ENCODE peak calls at places on chromosomes 12 and 14, in four cellular contexts. W, P, V and F are unnamed samples.
A peak's percentile ranks its signal among the peaks of the same experiment; 100 is the strongest.

GRCh38 chr14:70955543-70956480 is 48.6 kb downstream of the PCNX1 start:
- DNase-seq in W (peak; percentile 22), V (no peak), P (peak; percentile 26), F (peak; percentile 29)

GRCh38 chr12:132723764-132724140 is 13.1 kb downstream of the PGAM5 start:
- DNase-seq in P (peak; percentile 44), W (no peak), V (no peak), F (no peak)

GRCh38 chr12:12733118-12733517 is 15.9 kb downstream of the CDKN1B start:
- DNase-seq in W (no peak), V (no peak), P (no peak), F (no peak)

GRCh38 chr14:104385189-104386135 is 194.1 kb upstream of the C14orf180 start:
- DNase-seq in W (no peak), V (no peak), P (no peak), F (no peak)

GRCh38 chr12:27277846-27278260 is 33.8 kb downstream of the STK38L start:
- DNase-seq in W (no peak), V (peak; percentile 73), P (peak; percentile 97), F (peak; percentile 60)

GRCh38 chr14:63292805-63293204 is 25.9 kb downstream of the GPHB5 start:
- DNase-seq in V (no peak), P (no peak), W (no peak), F (no peak)

GRCh38 chr12:90808568-90808967 is 146.4 kb downstream of the CCER1 start:
- DNase-seq in V (no peak), W (no peak), P (no peak), F (no peak)

GRCh38 chr12:10249690-10250455 is 37.2 kb downstream of the GABARAPL1 start:
- DNase-seq in V (no peak), W (no peak), P (no peak), F (no peak)

GRCh38 chr14:53979747-53980642 is 23.4 kb upstream of the BMP4 start:
- DNase-seq in W (no peak), P (peak; percentile 60), V (no peak), F (peak; percentile 97)

GRCh38 chr14:37369446-37369845 is 171.7 kb downstream of the MIPOL1 start:
- DNase-seq in P (no peak), W (no peak), V (no peak), F (peak; percentile 34)

GRCh38 chr14:27008187-27008586 is 410.4 kb upstream of the NOVA1 start:
- DNase-seq in P (no peak), W (no peak), V (no peak), F (no peak)

GRCh38 chr14:22113401-22113800 is 439.8 kb upstream of the OR4E1 start:
- DNase-seq in P (no peak), V (no peak), W (no peak), F (no peak)

GRCh38 chr14:61392297-61392696 is 70.9 kb downstream of the PRKCH start:
- DNase-seq in P (no peak), V (no peak), W (no peak), F (no peak)

GRCh38 chr14:74333909-74334308 is 14.4 kb upstream of the VRTN start:
- DNase-seq in P (peak; percentile 85), W (no peak), V (no peak), F (no peak)

GRCh38 chr14:61602733-61603077 is 92.6 kb upstream of the HIF1A start:
- DNase-seq in P (no peak), V (no peak), W (no peak), F (peak; percentile 79)

GRCh38 chr14:92531151-92531873 is 17.7 kb downstream of the RIN3 start:
- DNase-seq in W (no peak), P (no peak), V (no peak), F (no peak)

GRCh38 chr14:101927859-101928258 is 36.5 kb upstream of the DYNC1H1 start:
- DNase-seq in W (peak; percentile 89), V (no peak), P (peak; percentile 98), F (no peak)

DNA sequence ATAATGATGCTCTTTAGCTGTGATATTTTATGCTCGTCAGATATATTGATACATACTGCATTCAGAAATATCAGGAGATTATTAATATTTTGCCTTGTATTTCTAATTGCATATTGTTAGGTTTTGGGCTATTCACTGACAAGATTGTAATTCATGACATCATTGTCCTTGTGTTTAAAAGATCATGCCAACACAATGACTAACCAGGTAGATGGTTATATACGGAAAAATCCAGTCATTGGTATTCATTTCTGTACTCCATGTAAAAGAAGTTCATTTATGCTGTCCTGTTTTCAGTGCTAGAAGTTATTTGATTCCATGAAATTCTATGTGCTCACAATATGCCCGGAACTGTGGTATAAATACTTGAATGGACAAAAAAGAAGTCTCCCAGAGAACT is 107.5 kb downstream of the KITLG start:
- DNase-seq in W (no peak), V (no peak), P (peak; percentile 82), F (no peak)
- TF ChIP-seq USF2 in W (no peak), V (no peak), P (no peak), F (no peak)

DNA sequence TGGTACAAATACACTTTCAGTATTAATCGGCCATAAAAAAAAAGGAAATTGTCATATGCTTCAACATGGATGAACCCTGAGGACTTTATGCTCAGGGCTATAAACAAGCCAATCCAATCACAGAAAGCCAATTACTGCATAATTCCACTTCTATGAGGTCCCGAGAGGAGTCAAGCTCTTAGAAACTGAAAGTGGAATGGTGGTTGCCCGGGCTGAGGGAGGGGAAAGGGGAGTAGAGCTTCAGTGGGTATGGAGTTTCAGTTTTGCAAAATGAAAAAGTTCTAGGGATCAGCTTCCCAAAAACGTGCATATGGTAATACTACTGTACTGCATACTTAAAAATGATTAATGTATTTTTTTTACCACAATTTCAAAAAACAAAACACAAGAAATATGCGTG is 52.0 kb downstream of the RNF34 start:
- DNase-seq in P (no peak), W (no peak), V (no peak), F (no peak)
- TF ChIP-seq MXI1 in P (no peak), W (no peak), V (no peak), F (no peak)

DNA sequence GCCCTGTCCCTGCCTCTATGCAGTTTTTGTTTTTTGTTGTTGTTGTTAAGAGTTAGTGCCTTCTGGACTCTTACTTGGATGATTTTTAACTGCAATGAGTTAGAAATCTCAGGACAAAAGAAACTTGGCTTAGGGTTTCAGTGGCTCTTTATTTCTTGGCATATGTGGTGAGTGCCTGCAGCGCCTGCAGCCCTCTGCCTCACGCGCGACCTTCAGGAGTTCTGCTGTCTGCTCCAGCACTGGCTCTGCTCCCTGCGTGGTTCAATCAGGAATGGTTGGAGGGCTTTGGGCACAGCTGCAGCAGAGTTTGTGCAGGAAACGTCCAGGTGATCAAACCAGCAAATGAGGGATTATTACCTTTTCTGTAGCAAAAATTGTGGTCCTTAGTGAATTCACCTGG is 19.8 kb downstream of the PPM1H start:
- DNase-seq in P (no peak), V (no peak), W (no peak), F (no peak)
- TF ChIP-seq USF2 in P (no peak), V (no peak), W (no peak), F (no peak)

GRCh38 chr14:80776186-80776585 is 165.4 kb downstream of the CEP128 start:
- DNase-seq in W (no peak), V (no peak), P (no peak), F (no peak)

GRCh38 chr14:80776657-80777056 is 164.9 kb downstream of the CEP128 start:
- DNase-seq in P (no peak), V (no peak), W (no peak), F (no peak)

GRCh38 chr14:80787876-80788275 is 153.7 kb downstream of the CEP128 start:
- DNase-seq in V (no peak), P (no peak), W (no peak), F (no peak)

GRCh38 chr14:80784824-80785223 is 156.7 kb downstream of the CEP128 start:
- DNase-seq in P (peak; percentile 49), W (no peak), V (no peak), F (no peak)

GRCh38 chr14:80781968-80782367 is 159.6 kb downstream of the CEP128 start:
- DNase-seq in V (no peak), P (peak; percentile 47), W (no peak), F (no peak)
- TF ChIP-seq MXI1 in V (no peak), P (no peak), W (no peak), F (no peak)

DNA sequence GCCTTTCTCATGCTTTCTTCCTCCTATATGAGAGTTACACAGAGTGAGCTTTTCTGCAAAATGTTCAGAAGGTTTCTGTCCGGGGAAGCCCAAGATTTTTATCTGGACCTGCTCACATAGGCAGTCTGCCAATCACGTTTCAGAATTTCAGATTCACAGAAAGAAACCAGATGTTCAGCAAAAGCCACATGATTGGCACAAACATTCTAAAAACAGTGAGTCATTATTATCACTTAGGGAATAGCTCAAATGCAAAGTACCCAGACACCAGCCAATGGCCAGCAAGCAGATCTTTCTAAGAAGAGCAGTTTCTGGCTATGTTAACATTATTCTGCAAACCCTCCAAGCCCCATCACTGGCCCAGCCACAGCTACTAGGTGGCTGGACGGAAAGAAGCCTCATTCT is 1558.5 kb upstream of the TMEM132C start:
- DNase-seq in W (no peak), P (no peak), V (no peak), F (no peak)
- TF ChIP-seq USF2 in W (no peak), P (no peak), V (no peak), F (no peak)

DNA sequence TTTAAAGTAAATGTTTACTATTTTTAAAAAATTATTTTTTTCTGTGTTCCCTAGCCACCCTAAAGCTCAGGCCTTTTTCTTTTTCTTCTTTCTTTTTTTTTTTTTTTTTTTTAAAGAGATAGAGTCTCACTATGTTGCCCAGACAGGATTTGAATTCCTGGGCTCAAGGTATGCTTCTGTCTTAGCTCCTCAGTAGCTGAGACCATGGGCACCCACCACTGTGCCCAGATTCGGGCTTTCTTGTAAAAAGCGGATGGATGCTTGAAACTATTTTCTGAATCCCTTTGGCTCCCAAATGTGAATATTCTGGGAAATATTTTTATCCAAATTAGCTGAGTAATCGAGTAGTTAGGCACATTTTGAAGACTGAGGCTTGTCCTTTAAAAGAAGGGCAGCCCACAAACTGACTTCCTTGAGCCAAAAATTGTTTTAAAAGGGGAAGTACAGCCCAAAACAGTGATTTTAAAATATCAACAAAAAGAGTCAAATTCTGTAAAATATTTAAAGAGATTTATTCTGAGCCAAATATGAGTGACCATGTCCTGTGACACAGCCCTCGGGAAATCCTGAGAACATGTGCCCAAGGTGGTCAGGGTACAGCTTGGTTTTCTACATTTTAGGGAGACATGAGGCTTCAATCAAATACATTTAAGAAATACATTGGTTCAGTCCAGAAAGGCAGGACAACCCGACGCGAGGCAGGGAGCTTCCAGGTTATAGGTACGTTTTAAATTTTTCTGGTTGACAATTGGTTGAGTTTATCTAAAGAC is 28.8 kb upstream of the HIGD1C start:
- DNase-seq in P (no peak), W (peak; percentile 30), V (no peak), F (no peak)
- TF ChIP-seq MXI1 in P (no peak), W (no peak), V (no peak), F (no peak)

GRCh38 chr14:80664576-80664975 is 277.0 kb downstream of the CEP128 start:
- DNase-seq in W (no peak), V (no peak), P (peak; percentile 83), F (peak; percentile 13)
- TF ChIP-seq USF2 in W (no peak), V (no peak), P (no peak), F (no peak)

DNA sequence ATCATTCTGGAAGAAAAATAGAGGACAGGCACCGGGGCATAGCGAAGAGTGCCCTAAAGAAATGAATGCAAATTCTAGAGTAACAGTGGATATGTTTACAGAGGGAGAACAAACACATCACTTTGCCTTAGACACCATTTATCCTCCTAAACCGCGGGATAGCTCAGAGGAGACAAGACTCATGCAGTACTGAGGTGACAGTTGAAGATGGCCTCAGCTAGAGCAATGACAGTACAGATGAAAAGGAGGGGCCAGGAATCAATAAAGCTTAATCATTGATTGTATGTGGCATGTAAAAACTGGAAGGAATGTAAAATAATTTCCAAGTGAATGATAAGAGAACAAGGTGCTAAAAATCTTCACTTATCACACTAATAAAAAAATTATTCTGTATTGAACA is 10.6 kb upstream of the PPP1R12A start:
- DNase-seq in W (no peak), P (no peak), V (no peak), F (no peak)
- TF ChIP-seq MXI1 in W (no peak), P (no peak), V (no peak), F (no peak)